ENCODE peak calls at places on chromosomes 5 and 9, in eight cellular contexts. One of them, this sample, is unnamed.

GRCh38 chr5:159444441-159445082 is 114.3 kb upstream of the IL12B start:
- DNase-seq in fibroblast of mammary gland: peak
- DNase-seq in right lobe of liver: no peak
- DNase-seq in tibial nerve: peak
- DNase-seq in choroid plexus epithelial cell: peak
- DNase-seq in brain microvascular endothelial cell: peak
- DNase-seq in NB4: peak
- DNase-seq in psoas muscle: no peak
- DNase-seq in this sample: no peak

GRCh38 chr9:116365056-116365471 is 211.5 kb downstream of the PAPPA start:
- DNase-seq in fibroblast of mammary gland: peak
- DNase-seq in right lobe of liver: no peak
- DNase-seq in tibial nerve: no peak
- DNase-seq in choroid plexus epithelial cell: peak
- DNase-seq in brain microvascular endothelial cell: peak
- DNase-seq in NB4: no peak
- DNase-seq in psoas muscle: peak
- DNase-seq in this sample: no peak

GRCh38 chr5:97840643-97841042 is 657.6 kb upstream of the RIOK2 start:
- DNase-seq in fibroblast of mammary gland: peak
- DNase-seq in right lobe of liver: no peak
- DNase-seq in tibial nerve: no peak
- DNase-seq in choroid plexus epithelial cell: no peak
- DNase-seq in brain microvascular endothelial cell: peak
- DNase-seq in NB4: no peak
- DNase-seq in psoas muscle: no peak
- DNase-seq in this sample: no peak

GRCh38 chr9:12464910-12465512 is 228.2 kb upstream of the TYRP1 start:
- DNase-seq in fibroblast of mammary gland: peak
- DNase-seq in right lobe of liver: no peak
- DNase-seq in tibial nerve: peak
- DNase-seq in choroid plexus epithelial cell: peak
- DNase-seq in brain microvascular endothelial cell: peak
- DNase-seq in NB4: peak
- DNase-seq in psoas muscle: no peak
- DNase-seq in this sample: peak

GRCh38 chr5:133291524-133291923 is 239.7 kb downstream of the HSPA4 start:
- DNase-seq in fibroblast of mammary gland: no peak
- DNase-seq in right lobe of liver: no peak
- DNase-seq in tibial nerve: no peak
- DNase-seq in choroid plexus epithelial cell: no peak
- DNase-seq in brain microvascular endothelial cell: no peak
- DNase-seq in NB4: no peak
- DNase-seq in psoas muscle: no peak
- DNase-seq in this sample: no peak

GRCh38 chr9:73871636-73872035 is 625.5 kb upstream of the RORB start:
- DNase-seq in fibroblast of mammary gland: no peak
- DNase-seq in right lobe of liver: no peak
- DNase-seq in tibial nerve: no peak
- DNase-seq in choroid plexus epithelial cell: no peak
- DNase-seq in brain microvascular endothelial cell: no peak
- DNase-seq in NB4: no peak
- DNase-seq in psoas muscle: no peak
- DNase-seq in this sample: no peak

GRCh38 chr9:109098221-109098959 is 21.4 kb downstream of the TMEM245 start:
- DNase-seq in fibroblast of mammary gland: peak
- DNase-seq in right lobe of liver: no peak
- DNase-seq in tibial nerve: no peak
- DNase-seq in choroid plexus epithelial cell: peak
- DNase-seq in brain microvascular endothelial cell: peak
- DNase-seq in NB4: no peak
- DNase-seq in psoas muscle: no peak
- DNase-seq in this sample: no peak

GRCh38 chr9:87039809-87040392 is 92.6 kb upstream of the GAS1 start:
- DNase-seq in fibroblast of mammary gland: peak
- DNase-seq in right lobe of liver: no peak
- DNase-seq in tibial nerve: no peak
- DNase-seq in choroid plexus epithelial cell: no peak
- DNase-seq in brain microvascular endothelial cell: peak
- DNase-seq in NB4: no peak
- DNase-seq in psoas muscle: no peak
- DNase-seq in this sample: no peak

GRCh38 chr5:172417983-172418630 is 36.2 kb downstream of the SH3PXD2B start:
- DNase-seq in fibroblast of mammary gland: peak
- DNase-seq in right lobe of liver: peak
- DNase-seq in tibial nerve: peak
- DNase-seq in choroid plexus epithelial cell: peak
- DNase-seq in brain microvascular endothelial cell: peak
- DNase-seq in NB4: peak
- DNase-seq in psoas muscle: peak
- DNase-seq in this sample: no peak

GRCh38 chr5:156401802-156402201 is 74.8 kb downstream of the SGCD start:
- DNase-seq in fibroblast of mammary gland: no peak
- DNase-seq in right lobe of liver: no peak
- DNase-seq in tibial nerve: no peak
- DNase-seq in choroid plexus epithelial cell: no peak
- DNase-seq in brain microvascular endothelial cell: no peak
- DNase-seq in NB4: no peak
- DNase-seq in psoas muscle: no peak
- DNase-seq in this sample: no peak

GRCh38 chr9:10366171-10366779 is 246.5 kb downstream of the PTPRD start:
- DNase-seq in fibroblast of mammary gland: peak
- DNase-seq in right lobe of liver: no peak
- DNase-seq in tibial nerve: peak
- DNase-seq in choroid plexus epithelial cell: peak
- DNase-seq in brain microvascular endothelial cell: peak
- DNase-seq in NB4: peak
- DNase-seq in psoas muscle: no peak
- DNase-seq in this sample: peak

GRCh38 chr5:155735388-155735787 is 591.6 kb upstream of the SGCD start:
- DNase-seq in fibroblast of mammary gland: no peak
- DNase-seq in right lobe of liver: no peak
- DNase-seq in tibial nerve: no peak
- DNase-seq in choroid plexus epithelial cell: no peak
- DNase-seq in brain microvascular endothelial cell: no peak
- DNase-seq in NB4: no peak
- DNase-seq in psoas muscle: peak
- DNase-seq in this sample: no peak

GRCh38 chr9:14052346-14052745 is 261.6 kb downstream of the NFIB start:
- DNase-seq in fibroblast of mammary gland: no peak
- DNase-seq in right lobe of liver: no peak
- DNase-seq in tibial nerve: no peak
- DNase-seq in choroid plexus epithelial cell: no peak
- DNase-seq in brain microvascular endothelial cell: no peak
- DNase-seq in NB4: no peak
- DNase-seq in psoas muscle: no peak
- DNase-seq in this sample: no peak

GRCh38 chr5:59321631-59322030 is 571.9 kb downstream of the PDE4D start:
- DNase-seq in fibroblast of mammary gland: no peak
- DNase-seq in right lobe of liver: no peak
- DNase-seq in tibial nerve: no peak
- DNase-seq in choroid plexus epithelial cell: no peak
- DNase-seq in brain microvascular endothelial cell: no peak
- DNase-seq in NB4: no peak
- DNase-seq in psoas muscle: no peak
- DNase-seq in this sample: no peak

GRCh38 chr9:32524558-32525461 is 1.2 kb downstream of the RIGI start:
- DNase-seq in fibroblast of mammary gland: no peak
- DNase-seq in right lobe of liver: no peak
- DNase-seq in tibial nerve: no peak
- DNase-seq in choroid plexus epithelial cell: peak
- DNase-seq in brain microvascular endothelial cell: peak
- DNase-seq in NB4: peak
- DNase-seq in psoas muscle: no peak
- DNase-seq in this sample: no peak

GRCh38 chr5:178671745-178672144 is 44.9 kb upstream of the CLK4 start:
- DNase-seq in fibroblast of mammary gland: no peak
- DNase-seq in right lobe of liver: no peak
- DNase-seq in tibial nerve: no peak
- DNase-seq in choroid plexus epithelial cell: peak
- DNase-seq in brain microvascular endothelial cell: no peak
- DNase-seq in NB4: no peak
- DNase-seq in psoas muscle: no peak
- DNase-seq in this sample: no peak

GRCh38 chr5:159061834-159062530 is 37.7 kb downstream of the EBF1 start:
- DNase-seq in fibroblast of mammary gland: no peak
- DNase-seq in right lobe of liver: no peak
- DNase-seq in tibial nerve: no peak
- DNase-seq in choroid plexus epithelial cell: peak
- DNase-seq in brain microvascular endothelial cell: peak
- DNase-seq in NB4: no peak
- DNase-seq in psoas muscle: no peak
- DNase-seq in this sample: peak

GRCh38 chr9:117104972-117105495 is 309.8 kb downstream of the ASTN2 start:
- DNase-seq in fibroblast of mammary gland: no peak
- DNase-seq in right lobe of liver: no peak
- DNase-seq in tibial nerve: no peak
- DNase-seq in choroid plexus epithelial cell: no peak
- DNase-seq in brain microvascular endothelial cell: no peak
- DNase-seq in NB4: no peak
- DNase-seq in psoas muscle: no peak
- DNase-seq in this sample: no peak

GRCh38 chr9:114030364-114030763 is 47.7 kb downstream of the AMBP start:
- DNase-seq in fibroblast of mammary gland: no peak
- DNase-seq in right lobe of liver: no peak
- DNase-seq in tibial nerve: no peak
- DNase-seq in choroid plexus epithelial cell: no peak
- DNase-seq in brain microvascular endothelial cell: no peak
- DNase-seq in NB4: no peak
- DNase-seq in psoas muscle: no peak
- DNase-seq in this sample: no peak

GRCh38 chr9:107819772-107820171 is 330.2 kb upstream of the KLF4 start:
- DNase-seq in fibroblast of mammary gland: no peak
- DNase-seq in right lobe of liver: peak
- DNase-seq in tibial nerve: no peak
- DNase-seq in choroid plexus epithelial cell: no peak
- DNase-seq in brain microvascular endothelial cell: no peak
- DNase-seq in NB4: no peak
- DNase-seq in psoas muscle: no peak
- DNase-seq in this sample: no peak

GRCh38 chr9:69180670-69181069 is 6.6 kb downstream of the TJP2 start:
- DNase-seq in fibroblast of mammary gland: peak
- DNase-seq in right lobe of liver: peak
- DNase-seq in tibial nerve: no peak
- DNase-seq in choroid plexus epithelial cell: peak
- DNase-seq in brain microvascular endothelial cell: peak
- DNase-seq in NB4: peak
- DNase-seq in psoas muscle: no peak
- DNase-seq in this sample: no peak

GRCh38 chr9:73152445-73152844 is 780 bp downstream of the ANXA1 start:
- DNase-seq in fibroblast of mammary gland: peak
- DNase-seq in right lobe of liver: no peak
- DNase-seq in tibial nerve: no peak
- DNase-seq in choroid plexus epithelial cell: peak
- DNase-seq in brain microvascular endothelial cell: no peak
- DNase-seq in NB4: no peak
- DNase-seq in psoas muscle: no peak
- DNase-seq in this sample: no peak

GRCh38 chr9:137162505-137163100 is 7.2 kb downstream of the LRRC26 start:
- DNase-seq in fibroblast of mammary gland: no peak
- DNase-seq in right lobe of liver: no peak
- DNase-seq in tibial nerve: no peak
- DNase-seq in choroid plexus epithelial cell: no peak
- DNase-seq in brain microvascular endothelial cell: no peak
- DNase-seq in NB4: no peak
- DNase-seq in psoas muscle: no peak
- DNase-seq in this sample: no peak
- TF ChIP-seq CTCF in fibroblast of mammary gland: no peak
- TF ChIP-seq CTCF in right lobe of liver: peak
- TF ChIP-seq CTCF in tibial nerve: no peak
- TF ChIP-seq CTCF in choroid plexus epithelial cell: no peak
- TF ChIP-seq CTCF in brain microvascular endothelial cell: no peak
- TF ChIP-seq CTCF in NB4: no peak
- TF ChIP-seq CTCF in psoas muscle: peak
- TF ChIP-seq CTCF in this sample: no peak

DNA sequence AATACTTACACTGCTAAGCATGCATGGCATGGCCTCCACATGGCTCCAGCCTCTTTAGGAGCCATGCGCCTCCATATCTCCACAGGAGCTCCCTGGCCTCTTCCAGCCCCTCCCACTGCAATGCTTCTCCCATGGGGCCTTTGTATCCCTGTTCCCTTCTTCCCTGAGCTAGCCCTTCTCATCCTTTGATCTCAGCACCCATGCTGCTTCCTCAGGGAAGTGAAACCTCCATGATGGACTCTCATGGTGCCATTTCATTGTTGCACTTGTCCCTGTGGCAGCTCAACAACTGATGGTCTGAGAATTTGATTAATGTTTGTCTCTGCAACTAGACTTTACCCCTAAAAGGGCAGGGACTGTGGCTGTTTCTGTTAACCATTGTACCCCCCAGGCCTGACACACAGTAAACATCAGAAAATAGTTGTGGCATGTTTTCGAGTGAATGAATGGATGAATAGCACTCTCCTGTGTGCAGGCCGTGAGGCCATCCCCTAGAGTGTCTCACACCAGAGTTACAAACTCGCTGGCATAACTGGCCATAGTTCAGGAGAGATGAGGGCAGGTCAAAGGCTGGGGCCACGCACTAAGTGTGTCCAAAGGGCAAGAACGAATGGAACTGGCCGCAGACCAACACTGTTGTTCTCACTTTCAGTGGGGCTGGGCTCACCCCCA is 6.6 kb downstream of the IDNK start:
- DNase-seq in fibroblast of mammary gland: no peak
- DNase-seq in right lobe of liver: peak
- DNase-seq in tibial nerve: no peak
- DNase-seq in choroid plexus epithelial cell: no peak
- DNase-seq in brain microvascular endothelial cell: no peak
- DNase-seq in NB4: no peak
- DNase-seq in psoas muscle: no peak
- DNase-seq in this sample: no peak
- TF ChIP-seq CTCF in fibroblast of mammary gland: no peak
- TF ChIP-seq CTCF in right lobe of liver: no peak
- TF ChIP-seq CTCF in tibial nerve: no peak
- TF ChIP-seq CTCF in choroid plexus epithelial cell: no peak
- TF ChIP-seq CTCF in brain microvascular endothelial cell: no peak
- TF ChIP-seq CTCF in NB4: no peak
- TF ChIP-seq CTCF in psoas muscle: no peak
- TF ChIP-seq CTCF in this sample: no peak

DNA sequence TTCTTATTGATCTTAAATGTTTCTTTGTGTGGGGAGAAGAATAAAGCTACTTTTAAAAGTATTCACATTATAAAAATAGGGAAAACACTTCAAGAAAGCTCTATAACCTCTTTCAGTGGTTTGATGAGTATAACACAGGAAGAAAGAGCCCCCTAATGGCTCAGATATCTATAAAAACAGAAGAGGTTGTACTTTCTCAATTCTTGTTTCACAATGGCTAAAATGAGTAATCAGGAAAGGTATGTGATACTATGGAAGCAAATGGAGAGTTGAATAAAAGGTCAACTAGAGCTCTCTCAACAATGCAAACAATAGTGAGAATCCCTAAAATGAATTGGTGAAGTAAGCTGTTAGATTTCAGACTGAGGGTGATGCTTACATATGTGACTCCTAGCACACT is 584.6 kb upstream of the CDH18 start:
- DNase-seq in fibroblast of mammary gland: peak
- DNase-seq in right lobe of liver: no peak
- DNase-seq in tibial nerve: no peak
- DNase-seq in choroid plexus epithelial cell: peak
- DNase-seq in brain microvascular endothelial cell: no peak
- DNase-seq in NB4: peak
- DNase-seq in psoas muscle: no peak
- DNase-seq in this sample: no peak
- TF ChIP-seq CTCF in fibroblast of mammary gland: no peak
- TF ChIP-seq CTCF in right lobe of liver: no peak
- TF ChIP-seq CTCF in tibial nerve: no peak
- TF ChIP-seq CTCF in choroid plexus epithelial cell: peak
- TF ChIP-seq CTCF in brain microvascular endothelial cell: no peak
- TF ChIP-seq CTCF in NB4: no peak
- TF ChIP-seq CTCF in psoas muscle: no peak
- TF ChIP-seq CTCF in this sample: no peak

GRCh38 chr5:173706700-173707099 is 90.2 kb upstream of the BOD1 start:
- DNase-seq in fibroblast of mammary gland: no peak
- DNase-seq in right lobe of liver: no peak
- DNase-seq in tibial nerve: no peak
- DNase-seq in choroid plexus epithelial cell: no peak
- DNase-seq in brain microvascular endothelial cell: no peak
- DNase-seq in NB4: no peak
- DNase-seq in psoas muscle: no peak
- DNase-seq in this sample: no peak
- TF ChIP-seq CTCF in fibroblast of mammary gland: no peak
- TF ChIP-seq CTCF in right lobe of liver: no peak
- TF ChIP-seq CTCF in tibial nerve: no peak
- TF ChIP-seq CTCF in choroid plexus epithelial cell: no peak
- TF ChIP-seq CTCF in brain microvascular endothelial cell: no peak
- TF ChIP-seq CTCF in NB4: no peak
- TF ChIP-seq CTCF in psoas muscle: no peak
- TF ChIP-seq CTCF in this sample: no peak